ENCODE peak calls at places on chromosome 22, in nine cellular contexts. One of them, this sample, is unnamed.

GRCh38 chr22:25380141-25380747 is 160.8 kb downstream of the CRYBB2 start:
- DNase-seq in endothelial cell: no peak
- DNase-seq in ELR: no peak
- DNase-seq in GM12891: no peak
- DNase-seq in heart right ventricle: no peak
- DNase-seq in T47D: no peak
- DNase-seq in HFFc6: no peak
- DNase-seq in aorta: no peak
- DNase-seq in AG04450: no peak
- DNase-seq in this sample: no peak

GRCh38 chr22:41648431-41648830 is 27.3 kb downstream of the XRCC6 start:
- DNase-seq in GM12891: no peak
- DNase-seq in HFFc6: no peak
- DNase-seq in ELR: peak
- DNase-seq in endothelial cell: no peak
- DNase-seq in AG04450: no peak
- DNase-seq in T47D: no peak
- DNase-seq in heart right ventricle: no peak
- DNase-seq in aorta: no peak
- DNase-seq in this sample: no peak

GRCh38 chr22:22386602-22387385 is 121.7 kb downstream of the ZNF280B start:
- DNase-seq in AG04450: no peak
- DNase-seq in ELR: no peak
- DNase-seq in heart right ventricle: no peak
- DNase-seq in HFFc6: no peak
- DNase-seq in aorta: no peak
- DNase-seq in GM12891: no peak
- DNase-seq in endothelial cell: no peak
- DNase-seq in T47D: no peak
- DNase-seq in this sample: no peak

GRCh38 chr22:42964994-42965699 is 49.8 kb downstream of the PACSIN2 start:
- DNase-seq in ELR: no peak
- DNase-seq in endothelial cell: no peak
- DNase-seq in aorta: no peak
- DNase-seq in heart right ventricle: no peak
- DNase-seq in HFFc6: no peak
- DNase-seq in T47D: no peak
- DNase-seq in GM12891: no peak
- DNase-seq in AG04450: no peak
- DNase-seq in this sample: no peak

GRCh38 chr22:50016308-50016987 is 3.9 kb upstream of the IL17REL start:
- DNase-seq in aorta: peak
- DNase-seq in ELR: no peak
- DNase-seq in GM12891: no peak
- DNase-seq in T47D: no peak
- DNase-seq in AG04450: no peak
- DNase-seq in endothelial cell: peak
- DNase-seq in HFFc6: no peak
- DNase-seq in heart right ventricle: no peak
- DNase-seq in this sample: no peak

GRCh38 chr22:47783433-47784366 is 1021.2 kb downstream of the TBC1D22A start:
- DNase-seq in T47D: no peak
- DNase-seq in aorta: peak
- DNase-seq in endothelial cell: no peak
- DNase-seq in HFFc6: no peak
- DNase-seq in heart right ventricle: no peak
- DNase-seq in ELR: no peak
- DNase-seq in GM12891: no peak
- DNase-seq in AG04450: no peak
- DNase-seq in this sample: no peak

GRCh38 chr22:39457546-39458442 is 982 bp downstream of the MGAT3 start:
- DNase-seq in endothelial cell: no peak
- DNase-seq in AG04450: no peak
- DNase-seq in ELR: no peak
- DNase-seq in GM12891: peak
- DNase-seq in HFFc6: no peak
- DNase-seq in heart right ventricle: no peak
- DNase-seq in aorta: peak
- DNase-seq in T47D: no peak
- DNase-seq in this sample: no peak

GRCh38 chr22:24176630-24177029 is 4.7 kb upstream of the SUSD2 start:
- DNase-seq in aorta: peak
- DNase-seq in HFFc6: no peak
- DNase-seq in AG04450: no peak
- DNase-seq in GM12891: no peak
- DNase-seq in heart right ventricle: peak
- DNase-seq in ELR: no peak
- DNase-seq in T47D: no peak
- DNase-seq in endothelial cell: no peak
- DNase-seq in this sample: no peak

GRCh38 chr22:32788884-32789624 is 12.5 kb upstream of the TIMP3 start:
- DNase-seq in HFFc6: peak
- DNase-seq in ELR: no peak
- DNase-seq in GM12891: no peak
- DNase-seq in AG04450: no peak
- DNase-seq in heart right ventricle: no peak
- DNase-seq in T47D: no peak
- DNase-seq in endothelial cell: no peak
- DNase-seq in aorta: peak
- DNase-seq in this sample: no peak

GRCh38 chr22:30308096-30308495 is 18.6 kb downstream of the TBC1D10A start:
- DNase-seq in GM12891: no peak
- DNase-seq in T47D: no peak
- DNase-seq in aorta: no peak
- DNase-seq in endothelial cell: no peak
- DNase-seq in ELR: no peak
- DNase-seq in AG04450: no peak
- DNase-seq in heart right ventricle: no peak
- DNase-seq in HFFc6: no peak
- DNase-seq in this sample: no peak

GRCh38 chr22:21082248-21082647 is 36.5 kb downstream of the LRRC74B start:
- DNase-seq in ELR: no peak
- DNase-seq in HFFc6: no peak
- DNase-seq in AG04450: no peak
- DNase-seq in aorta: no peak
- DNase-seq in endothelial cell: no peak
- DNase-seq in heart right ventricle: no peak
- DNase-seq in T47D: no peak
- DNase-seq in GM12891: no peak
- DNase-seq in this sample: no peak

GRCh38 chr22:22487059-22487458 is 21.5 kb downstream of the ZNF280B start:
- DNase-seq in GM12891: no peak
- DNase-seq in aorta: no peak
- DNase-seq in ELR: no peak
- DNase-seq in T47D: no peak
- DNase-seq in HFFc6: no peak
- DNase-seq in heart right ventricle: no peak
- DNase-seq in AG04450: no peak
- DNase-seq in endothelial cell: no peak
- DNase-seq in this sample: no peak

GRCh38 chr22:21567456-21568206 is at the start of gene UBE2L3:
- DNase-seq in GM12891: peak
- DNase-seq in heart right ventricle: peak
- DNase-seq in ELR: peak
- DNase-seq in T47D: peak
- DNase-seq in endothelial cell: peak
- DNase-seq in AG04450: peak
- DNase-seq in aorta: peak
- DNase-seq in HFFc6: peak
- DNase-seq in this sample: peak